ENCODE peak calls at places on chromosomes 1 and 21, in four cellular contexts. L, O, P and S are unnamed samples.
A peak's percentile ranks its signal among the peaks of the same experiment; 100 is the strongest.

GRCh38 chr1:85975770-85976386 is 180.7 kb downstream of the COL24A1 start:
- DNase-seq in O (peak; percentile 37), P (no peak), L (no peak), S (peak; percentile 47)

GRCh38 chr1:57957576-57957975 is 533.7 kb upstream of the DAB1 start:
- DNase-seq in L (no peak), O (no peak), P (no peak), S (no peak)

GRCh38 chr1:51303751-51304196 is 26.6 kb downstream of the TTC39A start:
- DNase-seq in L (no peak), O (no peak), P (no peak), S (no peak)

GRCh38 chr21:41684381-41685245 is 82.2 kb downstream of the RIPK4 start:
- DNase-seq in P (peak; percentile 56), L (peak; percentile 64), O (no peak), S (peak; percentile 27)

GRCh38 chr1:151790071-151790939 is at the start of gene TDRKH:
- DNase-seq in L (peak; percentile 99), O (peak; percentile 98), P (peak; percentile 99), S (peak; percentile 100)

GRCh38 chr1:44239337-44239960 is 26.2 kb downstream of the DMAP1 start:
- DNase-seq in O (no peak), P (no peak), L (peak; percentile 53), S (peak; percentile 62)

GRCh38 chr1:63124666-63125191 is 197.6 kb upstream of the FOXD3 start:
- DNase-seq in P (no peak), O (no peak), L (peak; percentile 65), S (no peak)

GRCh38 chr1:73998348-73998959 is 199.5 kb downstream of the LRRIQ3 start:
- DNase-seq in P (no peak), L (peak; percentile 24), O (no peak), S (peak; percentile 51)

GRCh38 chr1:11311816-11312755 is 39.1 kb downstream of the UBIAD1 start:
- DNase-seq in O (no peak), L (no peak), P (no peak), S (no peak)

GRCh38 chr21:45264146-45264918 is 23.4 kb downstream of the POFUT2 start:
- DNase-seq in P (no peak), O (peak; percentile 7), L (no peak), S (no peak)

GRCh38 chr21:45801129-45801735 is 157.7 kb downstream of the PCBP3 start:
- DNase-seq in P (no peak), O (no peak), L (no peak), S (no peak)

GRCh38 chr1:158005249-158005648 is 11.8 kb downstream of the KIRREL1 start:
- DNase-seq in L (no peak), O (no peak), P (no peak), S (no peak)

GRCh38 chr1:114078116-114078515 is 75.6 kb downstream of the SYT6 start:
- DNase-seq in O (no peak), P (no peak), L (no peak), S (no peak)

GRCh38 chr1:82562448-82562847 is 761.7 kb downstream of the ADGRL2 start:
- DNase-seq in P (no peak), L (no peak), O (no peak), S (no peak)

GRCh38 chr21:25171438-25171837 is 435.8 kb downstream of the MRPL39 start:
- DNase-seq in O (no peak), P (no peak), L (peak; percentile 16), S (no peak)

GRCh38 chr21:38861006-38861405 is 55.3 kb downstream of the ETS2 start:
- DNase-seq in O (peak; percentile 69), P (peak; percentile 46), L (no peak), S (no peak)

GRCh38 chr1:173140733-173141132 is 66.4 kb downstream of the TNFSF4 start:
- DNase-seq in L (no peak), P (no peak), O (no peak), S (no peak)

GRCh38 chr1:44227211-44227610 is 13.9 kb downstream of the DMAP1 start:
- DNase-seq in L (peak; percentile 33), P (no peak), O (no peak), S (no peak)

GRCh38 chr1:58412071-58412580 is 134.4 kb downstream of the OMA1 start:
- DNase-seq in P (no peak), L (peak; percentile 49), O (no peak), S (no peak)

GRCh38 chr21:45041351-45041805 is 33.0 kb upstream of the ADARB1 start:
- DNase-seq in L (peak; percentile 94), O (peak; percentile 84), P (peak; percentile 83), S (no peak)